ENCODE peak calls at places on chromosome 5, in nine cellular contexts. C is NCI-H524; A is stimulated activated CD4-positive, alpha-beta T cell treated with anti-CD3 and anti-CD28 coated beads, Interleukin-2, amount 100 ng/mL, for 48 hours; S is lower lobe of right lung; P is ELR; D is pulmonary artery endothelial cell; E is endothelial cell; R is left colon; M is transverse colon. G is an unnamed sample.

GRCh38 chr5:146560205-146560812 is 44.3 kb upstream of the GPR151 start:
- DNase-seq in C (no peak), D (no peak), S (no peak), A (no peak), E (no peak), M (no peak), R (no peak), P (no peak), G (peak; percentile 31)

GRCh38 chr5:145568581-145568980 is 266.6 kb downstream of the PRELID2 start:
- DNase-seq in D (no peak), S (no peak), C (peak; percentile 34), M (no peak), A (no peak), R (no peak), E (no peak), P (peak; percentile 21), G (no peak)

GRCh38 chr5:173926359-173926758 is 38.2 kb downstream of the CPEB4 start:
- DNase-seq in D (no peak), M (no peak), A (no peak), C (no peak), E (no peak), S (no peak), P (no peak), R (no peak), G (no peak)

GRCh38 chr5:124932791-124933600 is 186.6 kb upstream of the ZNF608 start:
- DNase-seq in S (no peak), D (no peak), A (no peak), C (no peak), R (peak; percentile 47), P (peak; percentile 23), E (no peak), M (peak; percentile 62), G (peak; percentile 47)

GRCh38 chr5:88602584-88602983 is 280.4 kb downstream of the MEF2C start:
- DNase-seq in S (no peak), A (peak; percentile 24), P (no peak), R (peak; percentile 28), E (no peak), M (peak; percentile 11), D (no peak), C (peak; percentile 9), G (no peak)

GRCh38 chr5:137269297-137269696 is 229.8 kb downstream of the SPOCK1 start:
- DNase-seq in P (no peak), A (no peak), M (no peak), E (no peak), C (no peak), S (no peak), D (no peak), R (no peak), G (no peak)

GRCh38 chr5:114782869-114783268 is 386.8 kb downstream of the TRIM36 start:
- DNase-seq in M (no peak), C (no peak), S (peak; percentile 47), R (no peak), E (peak; percentile 14), A (no peak), P (no peak), D (no peak), G (no peak)

GRCh38 chr5:128236334-128236733 is 152.8 kb downstream of the SLC12A2 start:
- DNase-seq in P (no peak), D (no peak), R (no peak), E (no peak), A (no peak), S (no peak), M (no peak), C (no peak), G (no peak)

GRCh38 chr5:107470007-107470582 is 200.6 kb downstream of the EFNA5 start:
- DNase-seq in D (no peak), P (peak; percentile 79), A (no peak), R (no peak), S (no peak), C (peak; percentile 32), E (no peak), M (no peak), G (no peak)

GRCh38 chr5:100424787-100425186 is 110.4 kb upstream of the FAM174A start:
- DNase-seq in S (no peak), A (no peak), C (no peak), M (no peak), P (no peak), D (no peak), R (no peak), E (no peak), G (no peak)

GRCh38 chr5:132816083-132816482 is 3.0 kb downstream of the SOWAHA start:
- DNase-seq in D (no peak), E (no peak), R (no peak), S (no peak), M (no peak), C (no peak), A (no peak), P (no peak), G (no peak)

GRCh38 chr5:31197183-31197582 is 3.7 kb downstream of the CDH6 start:
- DNase-seq in R (no peak), P (no peak), A (no peak), S (no peak), E (no peak), C (no peak), M (no peak), D (no peak), G (no peak)

GRCh38 chr5:180003145-180003544 is 68.4 kb downstream of the RNF130 start:
- DNase-seq in S (no peak), A (no peak), E (no peak), P (no peak), M (no peak), R (no peak), D (no peak), C (no peak), G (no peak)

GRCh38 chr5:157714036-157714435 is 17.2 kb upstream of the THG1L start:
- DNase-seq in A (no peak), P (peak; percentile 17), D (no peak), R (no peak), M (no peak), S (no peak), C (no peak), E (no peak), G (no peak)

GRCh38 chr5:43065384-43066230 is 25.5 kb upstream of the ANXA2R start:
- DNase-seq in A (peak; percentile 32), D (no peak), E (peak; percentile 59), C (peak; percentile 51), P (peak; percentile 74), S (peak; percentile 85), R (peak; percentile 70), M (peak; percentile 62), G (no peak)

GRCh38 chr5:122713026-122713425 is 61.9 kb upstream of the SNX2 start:
- DNase-seq in S (no peak), E (no peak), M (no peak), P (no peak), D (peak; percentile 53), A (no peak), R (no peak), C (no peak), G (no peak)

GRCh38 chr5:85990998-85991397 is 626.7 kb upstream of the COX7C start:
- DNase-seq in M (no peak), P (no peak), A (no peak), D (no peak), C (no peak), S (no peak), E (no peak), R (no peak), G (no peak)

GRCh38 chr5:9977070-9977469 is 272.6 kb downstream of the ATPSCKMT start:
- DNase-seq in R (no peak), P (no peak), E (no peak), D (no peak), C (peak; percentile 44), M (no peak), S (no peak), A (no peak), G (no peak)

GRCh38 chr5:158770506-158770905 is 329.2 kb downstream of the EBF1 start:
- DNase-seq in R (no peak), P (peak; percentile 6), S (no peak), E (peak; percentile 20), C (peak; percentile 17), D (no peak), A (no peak), M (no peak), G (no peak)

GRCh38 chr5:58999804-59000595 is 417.1 kb downstream of the RAB3C start:
- DNase-seq in A (no peak), D (no peak), R (no peak), C (peak; percentile 98), E (no peak), M (no peak), S (no peak), P (peak; percentile 8), G (no peak)

GRCh38 chr5:136985785-136986475 is 513.2 kb downstream of the SPOCK1 start:
- DNase-seq in D (no peak), E (no peak), A (no peak), C (peak; percentile 6), M (no peak), P (no peak), S (no peak), R (no peak), G (no peak)

GRCh38 chr5:95879661-95880060 is 57.1 kb upstream of the GLRX start:
- DNase-seq in P (no peak), A (no peak), M (no peak), S (no peak), R (no peak), D (no peak), E (no peak), C (no peak), G (no peak)

GRCh38 chr5:179668404-179668803 is 12.4 kb downstream of the CBY3 start:
- DNase-seq in P (peak; percentile 65), S (no peak), D (no peak), C (peak; percentile 45), M (peak; percentile 19), R (peak; percentile 28), E (peak; percentile 71), A (peak; percentile 19), G (peak; percentile 28)

GRCh38 chr5:55234171-55234700 is 828 bp upstream of the CCNO start:
- DNase-seq in S (no peak), D (no peak), M (peak; percentile 83), R (peak; percentile 72), C (peak; percentile 45), E (peak; percentile 30), A (no peak), P (peak; percentile 45), G (no peak)

GRCh38 chr5:35393901-35394300 is 163.6 kb upstream of the PRLR start:
- DNase-seq in E (no peak), D (no peak), C (no peak), A (no peak), M (no peak), S (no peak), P (no peak), R (no peak), G (no peak)

GRCh38 chr5:133680830-133681555 is 68.7 kb upstream of the FSTL4 start:
- DNase-seq in C (peak; percentile 82), E (no peak), S (no peak), A (no peak), R (no peak), M (no peak), P (no peak), D (no peak), G (no peak)

G was measured in GM04503.